ENCODE peak calls at places on chromosomes 4 and X, in nine cellular contexts. One of them, this sample, is unnamed.

GRCh38 chr4:8846864-8847263 is 24.8 kb downstream of the HMX1 start:
- DNase-seq in PC-3: no peak
- DNase-seq in cardiac muscle cell: no peak
- DNase-seq in AG10803: no peak
- DNase-seq in testis: peak
- DNase-seq in OCI-LY7: no peak
- DNase-seq in tibial nerve: no peak
- DNase-seq in AG04450: no peak
- DNase-seq in psoas muscle: no peak
- DNase-seq in this sample: no peak

GRCh38 chr4:152957437-152958185 is 21.5 kb downstream of the FHDC1 start:
- DNase-seq in OCI-LY7: no peak
- DNase-seq in psoas muscle: no peak
- DNase-seq in tibial nerve: no peak
- DNase-seq in testis: no peak
- DNase-seq in AG10803: no peak
- DNase-seq in AG04450: no peak
- DNase-seq in cardiac muscle cell: peak
- DNase-seq in PC-3: no peak
- DNase-seq in this sample: no peak

GRCh38 chr4:10677796-10678497 is 6.6 kb downstream of the CLNK start:
- DNase-seq in OCI-LY7: no peak
- DNase-seq in cardiac muscle cell: no peak
- DNase-seq in PC-3: no peak
- DNase-seq in tibial nerve: no peak
- DNase-seq in psoas muscle: no peak
- DNase-seq in AG10803: no peak
- DNase-seq in testis: no peak
- DNase-seq in AG04450: no peak
- DNase-seq in this sample: no peak

GRCh38 chr4:53576218-53576617 is 15.1 kb downstream of the LNX1 start:
- DNase-seq in AG10803: no peak
- DNase-seq in psoas muscle: no peak
- DNase-seq in AG04450: no peak
- DNase-seq in tibial nerve: no peak
- DNase-seq in testis: no peak
- DNase-seq in PC-3: peak
- DNase-seq in OCI-LY7: no peak
- DNase-seq in cardiac muscle cell: no peak
- DNase-seq in this sample: no peak

GRCh38 chrX:100072286-100072685 is 337.8 kb downstream of the PCDH19 start:
- DNase-seq in testis: no peak
- DNase-seq in AG04450: no peak
- DNase-seq in PC-3: no peak
- DNase-seq in cardiac muscle cell: no peak
- DNase-seq in psoas muscle: no peak
- DNase-seq in AG10803: peak
- DNase-seq in tibial nerve: peak
- DNase-seq in OCI-LY7: no peak
- DNase-seq in this sample: peak

GRCh38 chr4:145130788-145131398 is 32.8 kb downstream of the ABCE1 start:
- DNase-seq in tibial nerve: no peak
- DNase-seq in OCI-LY7: no peak
- DNase-seq in AG04450: peak
- DNase-seq in psoas muscle: no peak
- DNase-seq in PC-3: peak
- DNase-seq in testis: no peak
- DNase-seq in cardiac muscle cell: peak
- DNase-seq in AG10803: peak
- DNase-seq in this sample: peak

GRCh38 chr4:2789351-2789750 is 3.5 kb upstream of the SH3BP2 start:
- DNase-seq in cardiac muscle cell: no peak
- DNase-seq in OCI-LY7: no peak
- DNase-seq in AG04450: no peak
- DNase-seq in psoas muscle: no peak
- DNase-seq in tibial nerve: no peak
- DNase-seq in testis: no peak
- DNase-seq in PC-3: no peak
- DNase-seq in AG10803: no peak
- DNase-seq in this sample: no peak

GRCh38 chr4:56611501-56611900 is 69.6 kb downstream of the HOPX start:
- DNase-seq in OCI-LY7: no peak
- DNase-seq in tibial nerve: no peak
- DNase-seq in psoas muscle: no peak
- DNase-seq in PC-3: no peak
- DNase-seq in AG10803: peak
- DNase-seq in AG04450: no peak
- DNase-seq in testis: no peak
- DNase-seq in cardiac muscle cell: peak
- DNase-seq in this sample: no peak

GRCh38 chrX:155313766-155314165 is 20.6 kb downstream of the CLIC2 start:
- DNase-seq in AG04450: no peak
- DNase-seq in cardiac muscle cell: no peak
- DNase-seq in PC-3: peak
- DNase-seq in tibial nerve: no peak
- DNase-seq in OCI-LY7: no peak
- DNase-seq in AG10803: no peak
- DNase-seq in testis: no peak
- DNase-seq in psoas muscle: no peak
- DNase-seq in this sample: peak

GRCh38 chr4:33060873-33061542 is 2340.8 kb downstream of the PCDH7 start:
- DNase-seq in testis: peak
- DNase-seq in OCI-LY7: peak
- DNase-seq in psoas muscle: peak
- DNase-seq in AG04450: peak
- DNase-seq in tibial nerve: peak
- DNase-seq in AG10803: peak
- DNase-seq in PC-3: peak
- DNase-seq in cardiac muscle cell: peak
- DNase-seq in this sample: peak

GRCh38 chrX:39310925-39311324 is 509.7 kb downstream of the MID1IP1 start:
- DNase-seq in AG04450: no peak
- DNase-seq in cardiac muscle cell: no peak
- DNase-seq in psoas muscle: no peak
- DNase-seq in PC-3: no peak
- DNase-seq in OCI-LY7: no peak
- DNase-seq in testis: no peak
- DNase-seq in AG10803: no peak
- DNase-seq in tibial nerve: no peak
- DNase-seq in this sample: no peak

GRCh38 chr4:73777612-73778011 is 37.2 kb downstream of the CXCL8 start:
- DNase-seq in tibial nerve: no peak
- DNase-seq in psoas muscle: no peak
- DNase-seq in AG04450: no peak
- DNase-seq in OCI-LY7: no peak
- DNase-seq in testis: no peak
- DNase-seq in AG10803: peak
- DNase-seq in PC-3: peak
- DNase-seq in cardiac muscle cell: peak
- DNase-seq in this sample: peak
- TF ChIP-seq CTCF in tibial nerve: no peak
- TF ChIP-seq CTCF in psoas muscle: no peak
- TF ChIP-seq CTCF in AG04450: no peak
- TF ChIP-seq CTCF in OCI-LY7: no peak
- TF ChIP-seq CTCF in testis: no peak
- TF ChIP-seq CTCF in AG10803: no peak
- TF ChIP-seq CTCF in PC-3: no peak
- TF ChIP-seq CTCF in cardiac muscle cell: no peak
- TF ChIP-seq CTCF in this sample: no peak

DNA sequence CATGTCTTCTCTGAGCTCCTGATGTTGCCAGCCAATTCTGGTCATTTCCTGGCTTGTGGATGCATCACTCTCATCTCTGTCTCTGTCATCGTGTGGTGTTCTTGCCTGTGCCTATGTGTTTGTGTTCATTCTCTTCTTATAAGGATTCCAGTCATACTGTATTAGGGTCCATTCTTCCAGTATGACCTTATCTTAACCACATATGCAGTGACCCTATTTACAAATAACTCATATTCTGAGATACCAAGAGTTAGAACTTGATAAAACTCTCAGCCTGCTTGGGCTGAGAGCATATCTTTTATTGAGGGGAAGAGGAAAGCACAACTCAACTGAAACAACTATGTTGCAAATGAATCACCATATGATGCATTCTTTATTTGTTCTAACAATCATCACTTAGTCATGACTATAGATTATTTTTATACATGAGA is 189.0 kb upstream of the ANXA10 start:
- DNase-seq in AG04450: no peak
- DNase-seq in AG10803: peak
- DNase-seq in cardiac muscle cell: peak
- DNase-seq in psoas muscle: no peak
- DNase-seq in PC-3: peak
- DNase-seq in tibial nerve: no peak
- DNase-seq in testis: no peak
- DNase-seq in OCI-LY7: no peak
- DNase-seq in this sample: peak
- H3K4me3 ChIP-seq in AG04450: peak
- H3K4me3 ChIP-seq in AG10803: no peak
- H3K4me3 ChIP-seq in cardiac muscle cell: no peak
- H3K4me3 ChIP-seq in psoas muscle: no peak
- H3K4me3 ChIP-seq in PC-3: peak
- H3K4me3 ChIP-seq in tibial nerve: no peak
- H3K4me3 ChIP-seq in testis: no peak
- H3K4me3 ChIP-seq in OCI-LY7: no peak
- H3K4me3 ChIP-seq in this sample: no peak

DNA sequence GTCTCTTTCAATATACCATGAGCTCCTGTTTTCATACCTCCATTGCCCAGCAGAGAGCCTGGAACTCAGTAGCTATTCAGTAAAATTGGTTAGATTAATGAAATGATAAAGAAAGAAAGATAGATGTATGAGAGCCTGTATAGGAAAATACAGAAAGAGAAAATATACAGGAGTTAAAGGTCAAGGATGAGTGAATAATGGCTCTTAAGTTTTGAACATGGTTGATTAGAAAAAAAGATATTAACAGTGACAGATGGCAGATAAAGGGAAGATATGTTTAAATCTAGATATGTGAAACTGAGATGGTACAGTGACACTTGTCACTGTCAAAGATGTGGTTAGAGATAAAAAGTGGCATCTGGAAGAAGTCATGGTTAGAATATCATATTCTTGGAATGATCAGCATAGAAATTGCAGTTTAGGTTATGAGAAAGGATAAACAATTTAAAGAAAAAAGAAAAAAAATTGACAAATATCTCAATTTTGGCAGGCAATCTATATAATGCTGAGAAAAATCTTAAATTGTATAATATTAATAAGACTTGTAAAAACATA is 179.2 kb downstream of the TBCK start:
- DNase-seq in psoas muscle: no peak
- DNase-seq in testis: no peak
- DNase-seq in cardiac muscle cell: no peak
- DNase-seq in PC-3: no peak
- DNase-seq in OCI-LY7: no peak
- DNase-seq in AG10803: no peak
- DNase-seq in tibial nerve: no peak
- DNase-seq in AG04450: no peak
- DNase-seq in this sample: no peak
- TF ChIP-seq CTCF in psoas muscle: no peak
- TF ChIP-seq CTCF in testis: no peak
- TF ChIP-seq CTCF in cardiac muscle cell: no peak
- TF ChIP-seq CTCF in PC-3: no peak
- TF ChIP-seq CTCF in OCI-LY7: no peak
- TF ChIP-seq CTCF in AG10803: no peak
- TF ChIP-seq CTCF in tibial nerve: no peak
- TF ChIP-seq CTCF in AG04450: no peak
- TF ChIP-seq CTCF in this sample: no peak

DNA sequence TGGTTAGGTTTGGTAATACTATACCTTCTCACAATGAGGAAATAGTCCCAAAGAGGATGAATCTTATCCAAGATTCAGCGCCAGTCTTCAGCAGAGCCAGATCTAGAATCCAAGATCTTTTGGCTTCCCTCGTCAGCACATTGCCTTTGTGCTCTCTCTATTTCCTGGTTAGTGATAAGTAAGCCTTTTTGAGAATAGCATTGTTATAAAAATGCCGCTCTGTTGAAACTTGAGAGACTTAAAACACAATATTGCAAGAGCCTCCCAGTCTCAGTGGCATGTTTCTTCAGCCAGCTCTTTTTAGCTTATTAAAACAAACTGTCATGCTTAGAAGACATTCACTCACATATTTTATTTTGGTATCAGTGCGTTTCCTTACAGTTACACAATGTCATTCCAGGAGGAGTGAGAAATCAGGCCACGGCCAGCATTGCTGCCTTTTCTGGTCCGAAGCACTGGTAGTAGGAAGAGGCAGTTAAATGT is 141.4 kb downstream of the KLHL8 start:
- DNase-seq in AG10803: peak
- DNase-seq in testis: peak
- DNase-seq in tibial nerve: peak
- DNase-seq in OCI-LY7: no peak
- DNase-seq in AG04450: peak
- DNase-seq in psoas muscle: no peak
- DNase-seq in PC-3: no peak
- DNase-seq in cardiac muscle cell: peak
- DNase-seq in this sample: peak
- H3K4me3 ChIP-seq in AG10803: peak
- H3K4me3 ChIP-seq in testis: no peak
- H3K4me3 ChIP-seq in tibial nerve: no peak
- H3K4me3 ChIP-seq in OCI-LY7: no peak
- H3K4me3 ChIP-seq in AG04450: no peak
- H3K4me3 ChIP-seq in psoas muscle: peak
- H3K4me3 ChIP-seq in PC-3: no peak
- H3K4me3 ChIP-seq in cardiac muscle cell: no peak
- H3K4me3 ChIP-seq in this sample: no peak

DNA sequence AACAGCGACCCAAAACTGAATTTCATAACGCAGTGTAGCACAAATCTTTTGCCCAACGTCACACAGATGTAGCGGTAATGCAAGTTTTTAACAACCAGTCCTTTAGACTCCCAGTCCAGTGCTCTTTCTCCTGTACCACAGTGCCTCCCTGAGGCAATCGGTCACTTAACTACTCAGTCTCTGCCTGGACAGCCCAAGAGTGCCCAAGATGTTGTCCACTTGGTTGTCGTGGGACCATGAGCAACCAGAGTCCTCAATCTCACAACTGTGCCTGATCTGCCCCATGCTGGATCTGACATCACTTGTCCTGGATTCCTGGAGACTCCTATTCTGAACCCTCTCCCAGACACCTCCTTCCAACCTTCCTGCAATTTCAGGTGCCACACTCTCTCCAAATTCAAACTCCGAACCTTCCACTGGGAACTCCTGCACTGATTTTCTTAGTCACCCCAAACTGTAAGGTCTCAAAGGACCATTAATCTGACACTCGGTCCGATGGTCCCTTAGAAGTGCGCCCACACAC is 702 bp downstream of the MMGT1 start:
- DNase-seq in cardiac muscle cell: peak
- DNase-seq in PC-3: peak
- DNase-seq in OCI-LY7: peak
- DNase-seq in testis: peak
- DNase-seq in psoas muscle: no peak
- DNase-seq in AG10803: peak
- DNase-seq in AG04450: no peak
- DNase-seq in tibial nerve: peak
- DNase-seq in this sample: peak
- TF ChIP-seq CTCF in cardiac muscle cell: no peak
- TF ChIP-seq CTCF in PC-3: peak
- TF ChIP-seq CTCF in OCI-LY7: peak
- TF ChIP-seq CTCF in testis: no peak
- TF ChIP-seq CTCF in psoas muscle: no peak
- TF ChIP-seq CTCF in AG10803: peak
- TF ChIP-seq CTCF in AG04450: peak
- TF ChIP-seq CTCF in tibial nerve: no peak
- TF ChIP-seq CTCF in this sample: peak

GRCh38 chr4:71186257-71186565 is 152.6 kb upstream of the SLC4A4 start:
- DNase-seq in psoas muscle: no peak
- DNase-seq in tibial nerve: no peak
- DNase-seq in testis: no peak
- DNase-seq in cardiac muscle cell: no peak
- DNase-seq in AG10803: no peak
- DNase-seq in OCI-LY7: no peak
- DNase-seq in AG04450: no peak
- DNase-seq in PC-3: no peak
- DNase-seq in this sample: no peak
- H3K4me3 ChIP-seq in psoas muscle: peak
- H3K4me3 ChIP-seq in tibial nerve: peak
- H3K4me3 ChIP-seq in testis: peak
- H3K4me3 ChIP-seq in cardiac muscle cell: peak
- H3K4me3 ChIP-seq in AG10803: peak
- H3K4me3 ChIP-seq in OCI-LY7: no peak
- H3K4me3 ChIP-seq in AG04450: peak
- H3K4me3 ChIP-seq in PC-3: peak
- H3K4me3 ChIP-seq in this sample: no peak